ENCODE peak calls at places on chromosome 10, in five cellular contexts. L is stimulated activated CD4-positive, alpha-beta T cell treated with anti-CD3 and anti-CD28 coated beads, Interleukin-4, amount 100 ng/mL, for 1 hour; N is prostate gland; Q is GM20000; A is G401. R is an unnamed sample.

GRCh38 chr10:122056431-122057094 is 67.6 kb downstream of the TACC2 start:
- DNase-seq in L (no peak), N (peak; percentile 42), Q (no peak), A (no peak), R (no peak)

GRCh38 chr10:48946891-48947500 is 7.4 kb upstream of the LRRC18 start:
- DNase-seq in L (no peak), N (no peak), Q (no peak), A (no peak), R (no peak)

GRCh38 chr10:129837909-129838582 is 126.0 kb downstream of the EBF3 start:
- DNase-seq in L (no peak), N (no peak), Q (no peak), A (no peak), R (no peak)

GRCh38 chr10:120005408-120006280 is 113.1 kb downstream of the SEC23IP start:
- DNase-seq in L (no peak), N (no peak), Q (no peak), A (no peak), R (no peak)

GRCh38 chr10:12780634-12781601 is 220.6 kb downstream of the CCDC3 start:
- DNase-seq in L (no peak), N (no peak), Q (no peak), A (no peak), R (no peak)

GRCh38 chr10:61029411-61029810 is 85.4 kb upstream of the RHOBTB1 start:
- DNase-seq in L (no peak), N (no peak), Q (no peak), A (no peak), R (no peak)

GRCh38 chr10:11396311-11396960 is 215.0 kb downstream of the USP6NL start:
- DNase-seq in L (no peak), N (no peak), Q (no peak), A (no peak), R (no peak)

GRCh38 chr10:59266321-59266720 is 89.9 kb downstream of the PHYHIPL start:
- DNase-seq in L (no peak), N (no peak), Q (no peak), A (no peak), R (no peak)